ENCODE peak calls at places on chromosomes 3 and 15, in four cellular contexts. B is left ventricle myocardium inferior, V is IMR-90, D is neural progenitor cell. R is an unnamed sample.

GRCh38 chr15:45858491-45858890 is 223.7 kb downstream of the SQOR start:
- DNase-seq in D (no peak), V (no peak), B (no peak), R (no peak)

GRCh38 chr3:132404276-132404675 is 13.0 kb upstream of the DNAJC13 start:
- DNase-seq in D (no peak), B (no peak), V (no peak), R (no peak)

GRCh38 chr3:138082992-138083386 is 32.4 kb downstream of the DZIP1L start:
- DNase-seq in D (no peak), B (no peak), V (no peak), R (no peak)

GRCh38 chr3:77449459-77449858 is 409.6 kb downstream of the ROBO2 start:
- DNase-seq in B (no peak), V (no peak), D (no peak), R (no peak)

GRCh38 chr3:37218206-37218605 is 43.8 kb upstream of the LRRFIP2 start:
- DNase-seq in D (no peak), V (no peak), B (peak; percentile 44), R (no peak)

GRCh38 chr15:94237903-94238302 is 6.5 kb downstream of the MCTP2 start:
- DNase-seq in B (no peak), D (no peak), V (peak; percentile 48), R (no peak)

GRCh38 chr15:89486726-89487050 is 9.7 kb downstream of the RHCG start:
- DNase-seq in D (peak; percentile 13), B (no peak), V (no peak), R (no peak)

GRCh38 chr3:98567646-98568280 is 25.6 kb downstream of the CPOX start:
- DNase-seq in B (no peak), D (no peak), V (no peak), R (no peak)

GRCh38 chr3:165185707-165186327 is 10.4 kb downstream of the SLITRK3 start:
- DNase-seq in B (no peak), D (peak; percentile 84), V (peak; percentile 52), R (peak; percentile 56)

GRCh38 chr15:78944669-78945407 is at the start of gene CTSH:
- DNase-seq in V (peak; percentile 17), B (peak; percentile 83), D (peak; percentile 91), R (peak; percentile 15)

GRCh38 chr3:55309336-55309735 is 177.8 kb downstream of the WNT5A start:
- DNase-seq in V (peak; percentile 70), B (no peak), D (no peak), R (peak; percentile 63)

GRCh38 chr15:55715355-55716076 is 27.4 kb downstream of the PRTG start:
- DNase-seq in D (peak; percentile 76), V (no peak), B (no peak), R (no peak)

GRCh38 chr3:43863966-43864933 is 173.5 kb downstream of the ABHD5 start:
- DNase-seq in B (no peak), V (no peak), D (no peak), R (no peak)

GRCh38 chr3:61574854-61575253 is 13.5 kb downstream of the PTPRG start:
- DNase-seq in V (peak; percentile 97), B (no peak), D (no peak), R (peak; percentile 90)

GRCh38 chr3:74844428-74844827 is 230.0 kb upstream of the CNTN3 start:
- DNase-seq in V (no peak), B (no peak), D (no peak), R (peak; percentile 11)

GRCh38 chr3:127545711-127546457 is 44.6 kb downstream of the TPRA1 start:
- DNase-seq in B (no peak), D (no peak), V (no peak), R (no peak)

GRCh38 chr15:50767332-50767861 is 1.9 kb upstream of the SPPL2A start:
- DNase-seq in D (no peak), B (peak; percentile 29), V (no peak), R (no peak)

GRCh38 chr15:98505611-98506031 is 142.7 kb upstream of the IGF1R start:
- DNase-seq in V (no peak), B (no peak), D (no peak), R (peak; percentile 66)

GRCh38 chr3:15505412-15506165 is 15.9 kb downstream of the COLQ start:
- DNase-seq in V (no peak), D (no peak), B (no peak), R (no peak)

GRCh38 chr3:34140606-34141005 is 342.2 kb downstream of the PDCD6IP start:
- DNase-seq in V (no peak), D (no peak), B (no peak), R (no peak)

GRCh38 chr15:52349062-52349700 is 53.6 kb upstream of the MYO5C start:
- DNase-seq in B (no peak), D (no peak), V (peak; percentile 37), R (peak; percentile 77)

GRCh38 chr15:66891776-66892175 is 173.6 kb upstream of the SMAD3 start:
- DNase-seq in D (no peak), V (no peak), B (no peak), R (no peak)

GRCh38 chr3:23644099-23644498 is 161.7 kb upstream of the UBE2E1 start:
- DNase-seq in B (no peak), V (no peak), D (no peak), R (no peak)

GRCh38 chr3:59261009-59261408 is 211.2 kb upstream of the CFAP20DC start:
- DNase-seq in D (no peak), B (no peak), V (no peak), R (no peak)

GRCh38 chr15:47609693-47610092 is 107.6 kb upstream of the SEMA6D start:
- DNase-seq in B (no peak), D (no peak), V (no peak), R (no peak)

GRCh38 chr3:190581041-190581501 is 67.2 kb downstream of the IL1RAP start:
- DNase-seq in D (no peak), B (no peak), V (peak; percentile 24), R (peak; percentile 36)

GRCh38 chr3:94735354-94735753 is 672.5 kb downstream of the NSUN3 start:
- DNase-seq in V (no peak), B (no peak), D (no peak), R (no peak)

GRCh38 chr15:50218291-50218690 is 36.3 kb downstream of the SLC27A2 start:
- DNase-seq in V (no peak), D (no peak), B (no peak), R (no peak)

GRCh38 chr3:129506272-129506742 is 22.1 kb upstream of the RHO start:
- DNase-seq in D (no peak), V (no peak), B (no peak), R (no peak)

GRCh38 chr15:88274534-88275460 is 18.3 kb upstream of the NTRK3 start:
- DNase-seq in B (peak; percentile 32), V (peak; percentile 50), D (peak; percentile 81), R (peak; percentile 59)

GRCh38 chr3:28476194-28476593 is 127.6 kb upstream of the AZI2 start:
- DNase-seq in V (peak; percentile 57), D (peak; percentile 65), B (no peak), R (peak; percentile 66)

GRCh38 chr3:173249457-173249856 is 108.4 kb upstream of the SPATA16 start:
- DNase-seq in V (no peak), D (no peak), B (no peak), R (no peak)

GRCh38 chr3:15428539-15428938 is 1.1 kb downstream of the EAF1 start:
- DNase-seq in B (no peak), D (no peak), V (peak; percentile 67), R (peak; percentile 74)

DNA sequence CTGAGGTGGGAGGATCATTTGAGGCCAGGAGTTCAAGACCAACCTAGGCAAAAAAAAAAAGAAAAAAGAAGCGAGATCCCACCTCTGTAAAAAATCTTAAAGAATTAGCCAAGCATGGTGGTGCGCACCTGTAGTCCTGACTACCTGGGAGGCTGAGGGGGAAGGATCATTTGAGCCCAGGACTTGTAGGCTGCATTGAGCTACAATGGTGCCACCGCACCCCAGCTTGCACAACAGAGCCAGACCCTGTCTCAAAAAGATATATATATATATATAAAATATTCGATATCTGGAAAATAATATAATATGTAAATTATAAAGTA is 1.1 kb upstream of the IMP3 start:
- DNase-seq in V (no peak), B (no peak), D (no peak), R (no peak)
- TF ChIP-seq CTCF in V (no peak), B (no peak), D (no peak), R (no peak)

GRCh38 chr3:47634996-47635395 is 56.3 kb upstream of the CSPG5 start:
- DNase-seq in B (no peak), D (no peak), V (no peak), R (no peak)

GRCh38 chr3:47636225-47636624 is 57.6 kb upstream of the CSPG5 start:
- DNase-seq in D (no peak), B (no peak), V (no peak), R (peak; percentile 14)

GRCh38 chr3:47629770-47630169 is 51.1 kb upstream of the CSPG5 start:
- DNase-seq in D (no peak), B (no peak), V (no peak), R (no peak)

GRCh38 chr3:47628426-47628825 is 49.8 kb upstream of the CSPG5 start:
- DNase-seq in V (no peak), D (no peak), B (no peak), R (no peak)

GRCh38 chr3:47630810-47631209 is 52.1 kb upstream of the CSPG5 start:
- DNase-seq in B (no peak), V (no peak), D (no peak), R (no peak)
- H3K4me3 ChIP-seq in B (no peak overlapping the region), V (no peak overlapping the region), D (no peak overlapping the region), R (no peak overlapping the region)

GRCh38 chr15:58517252-58517681 is 85.5 kb downstream of the LIPC start:
- DNase-seq in D (no peak), B (no peak), V (no peak), R (no peak)
- TF ChIP-seq CTCF in D (peak; percentile 8), B (peak; percentile 20), V (no peak), R (no peak)

GRCh38 chr15:70526974-70527325 is 236.4 kb downstream of the UACA start:
- DNase-seq in B (no peak), D (no peak), V (no peak), R (no peak)
- H3K4me3 ChIP-seq in B (peak overlapping the region; percentile 9), D (no peak overlapping the region), V (no peak overlapping the region), R (peak overlapping the region; percentile 31)